ENCODE peak calls at places on chromosomes 16 and 17, in ten cellular contexts. H is body of pancreas, F is esophagus squamous epithelium, E is SJSA1, X is heart right ventricle, M is transverse colon, G is gastrocnemius medialis, T is IMR-90, K is heart left ventricle, B is endothelial cell of umbilical vein. L is an unnamed sample. For H3K4me1, the result is how much of the 10 kb centered on the place peaks cover.

GRCh38 chr17:14756469-14756868 is 455.6 kb downstream of the HS3ST3B1 start:
- DNase-seq in H (no peak), F (no peak), E (no peak), X (no peak), M (no peak), G (no peak), T (no peak), K (no peak), B (no peak), L (no peak)

GRCh38 chr17:77107506-77108433 is 33.0 kb upstream of the SEC14L1 start:
- DNase-seq in H (no peak), F (no peak), E (no peak), X (no peak), M (peak), G (no peak), T (peak), K (no peak), B (no peak), L (no peak)

GRCh38 chr16:17131351-17131750 is 339.4 kb downstream of the XYLT1 start:
- DNase-seq in H (no peak), F (no peak), E (no peak), X (no peak), M (no peak), G (no peak), T (no peak), K (no peak), B (no peak), L (no peak)

GRCh38 chr16:84072014-84072413 is 29.4 kb upstream of the SLC38A8 start:
- DNase-seq in H (no peak), F (no peak), E (no peak), X (no peak), M (no peak), G (no peak), T (peak), K (no peak), B (peak), L (no peak)

GRCh38 chr17:64449545-64449944 is 630 bp downstream of the MILR1 start:
- DNase-seq in H (no peak), F (no peak), E (no peak), X (no peak), M (no peak), G (no peak), T (no peak), K (no peak), B (no peak), L (no peak)

GRCh38 chr16:65781363-65781762 is 585.1 kb upstream of the CDH5 start:
- DNase-seq in H (no peak), F (no peak), E (no peak), X (no peak), M (no peak), G (no peak), T (peak), K (no peak), B (peak), L (no peak)

GRCh38 chr16:67248401-67249177 is at the start of gene SLC9A5:
- DNase-seq in H (no peak), F (no peak), E (no peak), X (no peak), M (no peak), G (peak), T (no peak), K (peak), B (peak), L (peak)

GRCh38 chr16:86483-86952 is 8.5 kb downstream of the MPG start:
- DNase-seq in H (no peak), F (no peak), E (no peak), X (no peak), M (no peak), G (no peak), T (no peak), K (no peak), B (no peak), L (peak)

GRCh38 chr17:11797803-11798202 is 199.5 kb downstream of the ZNF18 start:
- DNase-seq in H (no peak), F (no peak), E (no peak), X (no peak), M (no peak), G (no peak), T (no peak), K (no peak), B (no peak), L (no peak)

GRCh38 chr16:4994719-4995434 is 36.7 kb downstream of the SEC14L5 start:
- DNase-seq in H (no peak), F (no peak), E (no peak), X (no peak), M (no peak), G (no peak), T (no peak), K (no peak), B (no peak), L (no peak)

GRCh38 chr17:49996495-49997255 is 1.7 kb upstream of the DLX3 start:
- DNase-seq in H (peak), F (no peak), E (peak), X (peak), M (peak), G (no peak), T (peak), K (peak), B (peak), L (peak)

GRCh38 chr16:19179890-19180490 is 11.9 kb downstream of the SYT17 start:
- DNase-seq in H (peak), F (no peak), E (no peak), X (peak), M (peak), G (peak), T (peak), K (peak), B (peak), L (peak)

GRCh38 chr16:86874141-86874540 is 295.8 kb downstream of the FOXL1 start:
- DNase-seq in H (no peak), F (no peak), E (no peak), X (no peak), M (no peak), G (no peak), T (no peak), K (no peak), B (peak), L (no peak)

GRCh38 chr16:85372627-85373372 is 240.3 kb upstream of the GSE1 start:
- DNase-seq in H (peak), F (no peak), E (peak), X (no peak), M (no peak), G (peak), T (peak), K (no peak), B (no peak), L (no peak)

GRCh38 chr16:67170168-67170947 is at the start of gene NOL3:
- DNase-seq in H (peak), F (peak), E (peak), X (peak), M (peak), G (peak), T (peak), K (peak), B (peak), L (peak)

GRCh38 chr17:72466199-72466598 is 345.4 kb downstream of the SOX9 start:
- DNase-seq in H (no peak), F (no peak), E (peak), X (no peak), M (peak), G (no peak), T (peak), K (no peak), B (no peak), L (no peak)

GRCh38 chr17:35713069-35713728 is 18.2 kb upstream of the RASL10B start:
- DNase-seq in H (peak), F (no peak), E (no peak), X (peak), M (no peak), G (peak), T (peak), K (peak), B (peak), L (no peak)

GRCh38 chr16:62363451-62363850 is 327.2 kb upstream of the CDH8 start:
- DNase-seq in H (no peak), F (no peak), E (no peak), X (no peak), M (no peak), G (no peak), T (no peak), K (no peak), B (no peak), L (no peak)

GRCh38 chr17:20191066-20191465 is 181.9 kb downstream of the SPECC1 start:
- DNase-seq in H (no peak), F (no peak), E (no peak), X (no peak), M (no peak), G (no peak), T (peak), K (no peak), B (no peak), L (no peak)

GRCh38 chr17:38352245-38353083 is 820 bp downstream of the SOCS7 start:
- DNase-seq in H (peak), F (no peak), E (no peak), X (peak), M (peak), G (no peak), T (no peak), K (peak), B (peak), L (peak)

GRCh38 chr16:68069511-68070248 is 15.5 kb upstream of the NFATC3 start:
- DNase-seq in H (peak), F (no peak), E (no peak), X (peak), M (peak), G (peak), T (no peak), K (peak), B (no peak), L (no peak)

GRCh38 chr16:2528161-2529060 is 2.8 kb downstream of the CEMP1 start:
- DNase-seq in H (no peak), F (no peak), E (no peak), X (no peak), M (no peak), G (no peak), T (no peak), K (no peak), B (no peak), L (no peak)

GRCh38 chr17:76240461-76241204 is at the start of gene RNF157:
- DNase-seq in H (peak), F (no peak), E (peak), X (peak), M (peak), G (peak), T (peak), K (peak), B (peak), L (peak)

GRCh38 chr17:72422505-72423285 is 301.9 kb downstream of the SOX9 start:
- DNase-seq in H (peak), F (no peak), E (peak), X (peak), M (peak), G (peak), T (peak), K (peak), B (peak), L (peak)

GRCh38 chr17:19448341-19449268 is 37.6 kb downstream of the RNF112 start:
- DNase-seq in H (peak), F (no peak), E (no peak), X (no peak), M (no peak), G (no peak), T (peak), K (no peak), B (peak), L (no peak)

GRCh38 chr17:83176956-83177583 is 97.7 kb downstream of the METRNL start:
- DNase-seq in H (no peak), F (no peak), E (peak), X (no peak), M (no peak), G (peak), T (no peak), K (peak), B (no peak), L (no peak)

GRCh38 chr17:29788045-29788444 is 142.0 kb downstream of the SSH2 start:
- DNase-seq in H (no peak), F (no peak), E (no peak), X (no peak), M (no peak), G (no peak), T (no peak), K (no peak), B (no peak), L (no peak)

GRCh38 chr17:29357821-29358232 is 32.3 kb upstream of the TAOK1 start:
- DNase-seq in H (no peak), F (no peak), E (no peak), X (no peak), M (no peak), G (no peak), T (peak), K (no peak), B (no peak), L (no peak)

GRCh38 chr16:82016268-82016667 is 5.0 kb upstream of the SDR42E1 start:
- DNase-seq in H (no peak), F (no peak), E (no peak), X (peak), M (no peak), G (no peak), T (peak), K (no peak), B (peak), L (no peak)

GRCh38 chr17:52209507-52209906 is 51.0 kb upstream of the CA10 start:
- DNase-seq in H (no peak), F (no peak), E (no peak), X (no peak), M (no peak), G (no peak), T (no peak), K (no peak), B (no peak), L (no peak)

GRCh38 chr16:76474048-76474447 is 196.8 kb downstream of the CNTNAP4 start:
- DNase-seq in H (no peak), F (no peak), E (no peak), X (no peak), M (no peak), G (no peak), T (no peak), K (no peak), B (no peak), L (no peak)

GRCh38 chr17:82385559-82386255 is 14.1 kb downstream of the UTS2R start:
- DNase-seq in H (no peak), F (no peak), E (peak), X (no peak), M (no peak), G (no peak), T (no peak), K (no peak), B (no peak), L (peak)

GRCh38 chr16:10188236-10188635 is 6.0 kb upstream of the GRIN2A start:
- DNase-seq in H (no peak), F (no peak), E (no peak), X (no peak), M (no peak), G (no peak), T (no peak), K (no peak), B (no peak), L (no peak)

GRCh38 chr17:14760212-14760611 is 459.3 kb downstream of the HS3ST3B1 start:
- DNase-seq in H (no peak), F (no peak), E (no peak), X (no peak), M (no peak), G (no peak), T (no peak), K (no peak), B (no peak), L (no peak)

GRCh38 chr17:10727192-10727591 is 2.6 kb downstream of the TMEM220 start:
- DNase-seq in H (no peak), F (no peak), E (no peak), X (no peak), M (no peak), G (no peak), T (no peak), K (no peak), B (no peak), L (no peak)

GRCh38 chr17:81387235-81388060 is 7.8 kb upstream of the BAHCC1 start:
- DNase-seq in H (peak), F (no peak), E (no peak), X (peak), M (peak), G (peak), T (peak), K (peak), B (peak), L (peak)

GRCh38 chr17:28907052-28907438 is 4.2 kb upstream of the DHRS13 start:
- DNase-seq in H (no peak), F (no peak), E (no peak), X (no peak), M (no peak), G (no peak), T (no peak), K (no peak), B (no peak), L (no peak)

GRCh38 chr16:47887496-47887895 is 268.3 kb downstream of the ABCC12 start:
- DNase-seq in H (no peak), F (no peak), E (no peak), X (no peak), M (no peak), G (no peak), T (peak), K (no peak), B (no peak), L (no peak)

GRCh38 chr16:1152651-1153259 is at the start of gene CACNA1H:
- DNase-seq in H (no peak), F (no peak), E (no peak), X (peak), M (no peak), G (no peak), T (no peak), K (peak), B (no peak), L (peak)

GRCh38 chr16:22813223-22813945 is 578 bp upstream of the HS3ST2 start:
- DNase-seq in H (no peak), F (no peak), E (peak), X (peak), M (peak), G (no peak), T (peak), K (peak), B (peak), L (peak)

GRCh38 chr17:5562661-5563360 is 21.5 kb downstream of the NLRP1 start:
- DNase-seq in H (no peak), F (no peak), E (no peak), X (no peak), M (no peak), G (no peak), T (no peak), K (no peak), B (no peak), L (no peak)

GRCh38 chr17:5565808-5566207 is 18.5 kb downstream of the NLRP1 start:
- DNase-seq in H (no peak), F (no peak), E (no peak), X (no peak), M (no peak), G (no peak), T (no peak), K (no peak), B (no peak), L (no peak)

GRCh38 chr17:5561736-5562135 is 22.6 kb downstream of the NLRP1 start:
- DNase-seq in H (no peak), F (no peak), E (no peak), X (no peak), M (no peak), G (no peak), T (no peak), K (no peak), B (no peak), L (no peak)

GRCh38 chr17:5562172-5562571 is 22.1 kb downstream of the NLRP1 start:
- DNase-seq in H (no peak), F (no peak), E (no peak), X (no peak), M (no peak), G (no peak), T (no peak), K (no peak), B (no peak), L (no peak)

GRCh38 chr17:5563451-5563850 is 20.9 kb downstream of the NLRP1 start:
- DNase-seq in H (no peak), F (no peak), E (no peak), X (no peak), M (no peak), G (no peak), T (peak), K (no peak), B (peak), L (no peak)
- H3K4me1 ChIP-seq in H (under half), F (under half), E (under half), X (under half), M (under half), G (under half), T (under half), K (under half), B (under half), L (under half)

GRCh38 chr17:48162305-48162934 is 54.9 kb downstream of the SNX11 start:
- DNase-seq in H (peak), F (no peak), E (no peak), X (no peak), M (no peak), G (no peak), T (no peak), K (no peak), B (no peak), L (no peak)
- H3K27ac ChIP-seq in H (peak), F (no peak), E (peak), X (no peak), M (no peak), G (no peak), T (no peak), K (no peak), B (no peak), L (no peak)

GRCh38 chr17:3026856-3027751 is 36.3 kb downstream of the OR1D5 start:
- DNase-seq in H (no peak), F (no peak), E (no peak), X (no peak), M (no peak), G (no peak), T (no peak), K (no peak), B (no peak), L (no peak)
- H3K4me1 ChIP-seq in H (under half), F (under half), E (under half), X (under half), M (under half), G (under half), T (under half), K (under half), B (under half), L (under half)

GRCh38 chr16:56861092-56861610 is 3.9 kb upstream of the SLC12A3 start:
- DNase-seq in H (peak), F (no peak), E (no peak), X (no peak), M (no peak), G (no peak), T (no peak), K (no peak), B (peak), L (no peak)

GRCh38 chr16:56862776-56863175 is 2.2 kb upstream of the SLC12A3 start:
- DNase-seq in H (no peak), F (no peak), E (no peak), X (no peak), M (peak), G (no peak), T (no peak), K (no peak), B (no peak), L (no peak)

GRCh38 chr16:56860226-56861020 is 4.6 kb upstream of the SLC12A3 start:
- DNase-seq in H (no peak), F (no peak), E (no peak), X (no peak), M (peak), G (no peak), T (no peak), K (no peak), B (no peak), L (no peak)

GRCh38 chr16:56859636-56860035 is 5.4 kb upstream of the SLC12A3 start:
- DNase-seq in H (no peak), F (no peak), E (no peak), X (no peak), M (no peak), G (no peak), T (no peak), K (no peak), B (no peak), L (no peak)

GRCh38 chr16:56861756-56862155 is 3.3 kb upstream of the SLC12A3 start:
- DNase-seq in H (no peak), F (no peak), E (no peak), X (no peak), M (no peak), G (no peak), T (no peak), K (no peak), B (no peak), L (no peak)
- H3K27ac ChIP-seq in H (peak), F (no peak), E (no peak), X (no peak), M (no peak), G (no peak), T (no peak), K (no peak), B (no peak), L (no peak)

DNA sequence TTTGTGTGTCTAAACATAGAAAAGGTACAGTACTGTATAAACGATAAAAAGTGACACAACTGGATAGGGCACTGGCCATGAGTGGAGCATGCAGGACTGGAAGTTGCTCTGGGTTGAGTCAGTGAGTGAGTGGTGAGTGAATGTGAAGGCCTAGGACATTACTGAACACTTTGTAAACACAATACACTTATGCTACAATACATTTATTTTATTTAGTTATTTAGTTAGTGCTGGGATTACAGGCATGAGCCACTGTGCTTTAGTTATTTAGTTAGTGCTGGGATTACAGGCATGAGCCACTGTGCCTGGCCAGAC is 4.6 kb downstream of the CFAP20 start:
- DNase-seq in H (no peak), F (no peak), E (no peak), X (no peak), M (no peak), G (no peak), T (peak), K (no peak), B (peak), L (no peak)
- H3K4me1 ChIP-seq in H (half or more), F (half or more), E (under half), X (half or more), M (half or more), G (under half), T (under half), K (half or more), B (under half), L (under half)

L was measured in right cardiac atrium.